ENCODE peak calls at places on chromosome 9, in four cellular contexts. X is Right ventricle myocardium superior, C is T47D, U is SW480. M is an unnamed sample.

GRCh38 chr9:4334439-4334838 is 34.6 kb upstream of the GLIS3 start:
- DNase-seq in C (peak; percentile 3), U (peak; percentile 51), X (peak; percentile 57), M (peak; percentile 61)

GRCh38 chr9:130601100-130601499 is 21.7 kb downstream of the FUBP3 start:
- DNase-seq in U (no peak), C (no peak), X (no peak), M (no peak)

GRCh38 chr9:108117775-108118174 is 628.2 kb upstream of the KLF4 start:
- DNase-seq in C (no peak), X (no peak), U (no peak), M (no peak)

GRCh38 chr9:97573482-97574073 is 59.6 kb downstream of the TSTD2 start:
- DNase-seq in X (no peak), U (peak; percentile 47), C (no peak), M (no peak)

GRCh38 chr9:77659926-77660325 is 11.8 kb upstream of the GNA14 start:
- DNase-seq in X (no peak), C (no peak), U (no peak), M (no peak)

GRCh38 chr9:21331676-21332402 is 3.4 kb downstream of the KLHL9 start:
- DNase-seq in X (no peak), U (no peak), C (no peak), M (no peak)

GRCh38 chr9:136278221-136278620 is 25.7 kb downstream of the CCDC187 start:
- DNase-seq in U (no peak), C (no peak), X (no peak), M (no peak)

GRCh38 chr9:35272989-35273388 is 111.2 kb downstream of the UNC13B start:
- DNase-seq in X (no peak), U (no peak), C (no peak), M (no peak)

GRCh38 chr9:111759762-111760639 is 34.7 kb downstream of the SHOC1 start:
- DNase-seq in U (peak; percentile 85), X (no peak), C (peak; percentile 25), M (no peak)

GRCh38 chr9:27835746-27836145 is 262.5 kb upstream of the C9orf72 start:
- DNase-seq in C (no peak), X (no peak), U (no peak), M (no peak)

GRCh38 chr9:99606955-99607354 is 214.7 kb upstream of the NR4A3 start:
- DNase-seq in U (no peak), X (no peak), C (no peak), M (no peak)

GRCh38 chr9:108430655-108431054 is 425.1 kb downstream of the ACTL7B start:
- DNase-seq in U (no peak), X (no peak), C (no peak), M (no peak)

GRCh38 chr9:108543251-108543768 is 312.5 kb downstream of the ACTL7B start:
- DNase-seq in U (peak; percentile 63), X (no peak), C (no peak), M (no peak)

GRCh38 chr9:128414461-128414860 is 6.2 kb upstream of the CERCAM start:
- DNase-seq in U (no peak), X (no peak), C (no peak), M (no peak)

GRCh38 chr9:29657821-29658220 is 2084.5 kb upstream of the C9orf72 start:
- DNase-seq in C (no peak), U (no peak), X (no peak), M (no peak)

GRCh38 chr9:70563437-70564204 is 149.2 kb upstream of the KLF9 start:
- DNase-seq in X (no peak), C (no peak), U (no peak), M (no peak)